ENCODE peak calls at places on chromosomes 4 and X, in four cellular contexts. D is fibroblast of lung, J is Karpas-422, I is PC-3. Z is an unnamed sample. For H3K4me1, the result is how much of the 10 kb centered on the place peaks cover.

GRCh38 chrX:146863566-146863965 is 49.0 kb upstream of the CXorf51A start:
- DNase-seq in D (no peak), J (peak), I (peak), Z (no peak)

GRCh38 chr4:158315706-158316105 is 105.4 kb downstream of the TMEM144 start:
- DNase-seq in D (peak), J (no peak), I (peak), Z (no peak)

GRCh38 chr4:156559346-156559745 is 412.3 kb downstream of the PDGFC start:
- DNase-seq in D (no peak), J (no peak), I (peak), Z (no peak)

GRCh38 chrX:49610718-49611310 is 12.0 kb downstream of the GAGE1 start:
- DNase-seq in D (no peak), J (no peak), I (no peak), Z (no peak)

GRCh38 chrX:75547783-75548182 is 24.9 kb upstream of the ZDHHC15 start:
- DNase-seq in D (no peak), J (no peak), I (no peak), Z (peak)

GRCh38 chr4:10006236-10006603 is 15.1 kb downstream of the SLC2A9 start:
- DNase-seq in D (peak), J (peak), I (peak), Z (no peak)

GRCh38 chr4:144562019-144562740 is 83.8 kb upstream of the HHIP start:
- DNase-seq in D (no peak), J (no peak), I (no peak), Z (peak)

GRCh38 chr4:113639311-113639710 is 122.2 kb downstream of the CAMK2D start:
- DNase-seq in D (no peak), J (peak), I (no peak), Z (no peak)

GRCh38 chr4:121370729-121371325 is 10.0 kb downstream of the QRFPR start:
- DNase-seq in D (peak), J (peak), I (peak), Z (no peak)

GRCh38 chr4:1172971-1173757 is 781 bp upstream of the SPON2 start:
- DNase-seq in D (peak), J (no peak), I (no peak), Z (no peak)

GRCh38 chr4:75391489-75392166 is 122.6 kb downstream of the RCHY1 start:
- DNase-seq in D (no peak), J (peak), I (no peak), Z (no peak)

GRCh38 chr4:83152771-83153170 is 38.2 kb upstream of the PLAC8 start:
- DNase-seq in D (no peak), J (no peak), I (no peak), Z (no peak)

GRCh38 chr4:27016551-27016950 is 155.9 kb downstream of the STIM2 start:
- DNase-seq in D (no peak), J (no peak), I (peak), Z (no peak)

GRCh38 chr4:41881931-41882621 is 53.2 kb upstream of the TMEM33 start:
- DNase-seq in D (no peak), J (no peak), I (no peak), Z (no peak)

GRCh38 chrX:44224760-44225159 is 118.7 kb downstream of the EFHC2 start:
- DNase-seq in D (no peak), J (no peak), I (no peak), Z (no peak)
- H3K9ac ChIP-seq in D (no peak), J (no peak), I (no peak), Z (no peak)

GRCh38 chr4:78482281-78482680 is 69.3 kb upstream of the ANXA3 start:
- DNase-seq in D (no peak), J (no peak), I (no peak), Z (no peak)
- H3K27ac ChIP-seq in D (no peak), J (no peak), I (no peak), Z (no peak)

DNA sequence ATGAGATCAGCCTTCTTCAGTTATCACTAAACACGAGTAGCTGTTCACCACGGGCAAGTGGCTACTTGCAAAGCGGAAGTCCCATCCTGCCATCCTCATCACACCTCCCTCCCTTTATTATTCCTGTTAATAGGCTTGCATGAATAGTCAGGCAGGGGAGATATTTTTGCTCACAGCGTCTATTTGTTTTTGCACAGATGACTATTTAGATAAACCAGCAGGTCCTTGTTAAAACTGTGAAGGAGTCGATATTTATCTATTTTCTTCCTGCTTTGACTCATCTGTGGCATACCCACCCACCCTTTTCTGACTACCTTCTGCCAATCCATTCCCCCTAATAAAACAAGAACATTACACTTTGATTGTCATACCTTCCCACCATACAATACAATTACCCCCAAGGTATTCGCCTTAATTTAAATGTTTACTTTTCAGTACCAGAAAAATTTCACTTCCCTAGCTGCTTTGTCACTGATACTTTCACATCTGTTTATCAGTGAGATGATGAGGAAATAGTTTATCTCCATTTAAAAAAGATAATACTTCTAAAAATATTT is 96.6 kb upstream of the BANK1 start:
- DNase-seq in D (no peak), J (no peak), I (peak), Z (no peak)
- H3K4me1 ChIP-seq in D (under half), J (under half), I (under half), Z (under half)

GRCh38 chr4:112517067-112517588 is 1.1 kb upstream of the NEUROG2 start:
- DNase-seq in D (no peak), J (peak), I (no peak), Z (no peak)
- H3K9ac ChIP-seq in D (no peak), J (peak), I (no peak), Z (no peak)

GRCh38 chrX:14802943-14803710 is 69.7 kb downstream of the FANCB start:
- DNase-seq in D (peak), J (no peak), I (no peak), Z (no peak)
- H3K27ac ChIP-seq in D (no peak), J (no peak), I (no peak), Z (no peak)

GRCh38 chr4:153489856-153490558 is 23.8 kb downstream of the TMEM131L start:
- DNase-seq in D (no peak), J (no peak), I (peak), Z (no peak)
- H3K4me1 ChIP-seq in D (under half), J (under half), I (half or more), Z (under half)

DNA sequence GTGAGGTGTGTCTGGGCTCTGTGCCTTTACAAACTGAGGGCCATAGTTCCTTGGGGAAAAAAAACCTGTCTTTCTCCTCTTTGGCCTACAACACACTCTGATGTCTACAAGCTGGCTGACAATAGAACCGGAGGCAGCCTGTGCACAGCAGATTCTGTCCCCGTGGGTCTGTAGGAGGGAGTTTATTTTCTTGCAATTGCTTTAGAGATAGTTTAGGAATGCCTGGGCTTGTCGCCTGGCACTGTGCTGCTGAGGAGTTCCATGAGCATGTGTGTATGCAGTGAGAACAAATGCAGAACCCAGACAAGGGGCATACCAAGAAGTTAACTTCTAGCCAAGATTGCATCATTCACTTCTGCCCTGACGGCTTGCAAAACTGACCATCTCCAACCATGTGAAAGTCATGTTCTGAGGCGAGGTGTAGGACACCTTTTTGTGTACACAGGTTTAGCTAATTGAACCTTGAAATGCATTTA is 54.1 kb downstream of the CCNI start:
- DNase-seq in D (peak), J (no peak), I (no peak), Z (no peak)
- H3K9ac ChIP-seq in D (no peak), J (no peak), I (no peak), Z (no peak)

GRCh38 chrX:153643431-153644351 is 3.3 kb upstream of the DUSP9 start:
- DNase-seq in D (no peak), J (no peak), I (peak), Z (peak)
- H3K27ac ChIP-seq in D (no peak), J (no peak), I (no peak), Z (peak)

GRCh38 chr4:98625920-98626319 is 32.5 kb downstream of the TSPAN5 start:
- DNase-seq in D (no peak), J (no peak), I (no peak), Z (no peak)

GRCh38 chr4:98624144-98624543 is 34.3 kb downstream of the TSPAN5 start:
- DNase-seq in D (no peak), J (no peak), I (no peak), Z (no peak)

GRCh38 chr4:98625399-98625798 is 33.0 kb downstream of the TSPAN5 start:
- DNase-seq in D (no peak), J (no peak), I (peak), Z (no peak)

GRCh38 chr4:98623126-98623802 is 35.1 kb downstream of the TSPAN5 start:
- DNase-seq in D (no peak), J (no peak), I (no peak), Z (no peak)

GRCh38 chr4:98624642-98625041 is 33.8 kb downstream of the TSPAN5 start:
- DNase-seq in D (no peak), J (no peak), I (no peak), Z (no peak)
- H3K4me1 ChIP-seq in D (under half), J (under half), I (half or more), Z (under half)

Z was measured in kidney.